ENCODE peak calls at places on chromosomes 3 and 15, in ten cellular contexts. V is HFF-Myc, C is HEK293T, B is GM13976, O is GM03348, K is GOT3, J is CMK, D is WERI-Rb-1, Z is neural crest cell, Q is astrocyte of the spinal cord. G is an unnamed sample.

GRCh38 chr3:51836606-51837005 is 24.8 kb upstream of the IQCF2 start:
- DNase-seq in V (no peak), C (no peak), B (no peak), O (no peak), K (no peak), J (no peak), D (no peak), Z (no peak), Q (no peak), G (no peak)

GRCh38 chr3:19065027-19065426 is 83.3 kb upstream of the KCNH8 start:
- DNase-seq in V (no peak), C (peak), B (no peak), O (no peak), K (no peak), J (no peak), D (no peak), Z (no peak), Q (no peak), G (peak)

GRCh38 chr15:60551781-60552161 is 72.8 kb upstream of the ICE2 start:
- DNase-seq in V (no peak), C (no peak), B (no peak), O (no peak), K (no peak), J (no peak), D (no peak), Z (no peak), Q (no peak), G (no peak)

GRCh38 chr15:82992436-82992835 is 6.4 kb downstream of the RAMAC start:
- DNase-seq in V (no peak), C (no peak), B (no peak), O (no peak), K (no peak), J (no peak), D (no peak), Z (no peak), Q (no peak), G (no peak)

GRCh38 chr15:80967451-80967850 is 22.2 kb downstream of the MESD start:
- DNase-seq in V (no peak), C (no peak), B (no peak), O (peak), K (no peak), J (no peak), D (no peak), Z (no peak), Q (peak), G (peak)

GRCh38 chr15:101551696-101552591 is 62.4 kb upstream of the PCSK6 start:
- DNase-seq in V (no peak), C (no peak), B (no peak), O (no peak), K (no peak), J (no peak), D (no peak), Z (no peak), Q (no peak), G (no peak)

GRCh38 chr15:74300057-74300620 is 64.0 kb downstream of the CCDC33 start:
- DNase-seq in V (no peak), C (no peak), B (no peak), O (no peak), K (no peak), J (no peak), D (no peak), Z (no peak), Q (no peak), G (no peak)

GRCh38 chr3:100650651-100651611 is 41.5 kb downstream of the ADGRG7 start:
- DNase-seq in V (no peak), C (no peak), B (peak), O (peak), K (no peak), J (no peak), D (no peak), Z (no peak), Q (peak), G (peak)

GRCh38 chr3:57758686-57759085 is 2.6 kb downstream of the SLMAP start:
- DNase-seq in V (no peak), C (no peak), B (no peak), O (no peak), K (no peak), J (no peak), D (no peak), Z (no peak), Q (peak), G (no peak)

GRCh38 chr15:92158426-92158825 is 235.3 kb upstream of the ST8SIA2 start:
- DNase-seq in V (no peak), C (no peak), B (no peak), O (no peak), K (no peak), J (no peak), D (no peak), Z (no peak), Q (no peak), G (peak)

GRCh38 chr15:88450125-88450798 is 16.9 kb downstream of the MRPL46 start:
- DNase-seq in V (no peak), C (peak), B (peak), O (peak), K (peak), J (peak), D (peak), Z (peak), Q (peak), G (peak)

GRCh38 chr3:52527039-52527731 is 6.5 kb downstream of the NT5DC2 start:
- DNase-seq in V (no peak), C (no peak), B (no peak), O (no peak), K (no peak), J (no peak), D (no peak), Z (no peak), Q (no peak), G (no peak)

GRCh38 chr15:90463381-90463780 is 66.3 kb upstream of the CRTC3 start:
- DNase-seq in V (no peak), C (no peak), B (peak), O (peak), K (no peak), J (no peak), D (no peak), Z (no peak), Q (peak), G (peak)

GRCh38 chr3:106428565-106428994 is 559.8 kb upstream of the CBLB start:
- DNase-seq in V (peak), C (no peak), B (no peak), O (peak), K (no peak), J (no peak), D (no peak), Z (no peak), Q (peak), G (peak)

GRCh38 chr3:125280966-125281365 is 68.4 kb upstream of the SLC12A8 start:
- DNase-seq in V (peak), C (no peak), B (no peak), O (peak), K (no peak), J (no peak), D (no peak), Z (no peak), Q (peak), G (peak)

GRCh38 chr15:66472176-66472999 is 25.2 kb downstream of the SNAPC5 start:
- DNase-seq in V (peak), C (no peak), B (peak), O (peak), K (no peak), J (no peak), D (no peak), Z (no peak), Q (peak), G (peak)

GRCh38 chr3:58924581-58924980 is 125.2 kb downstream of the CFAP20DC start:
- DNase-seq in V (peak), C (no peak), B (no peak), O (no peak), K (no peak), J (no peak), D (no peak), Z (no peak), Q (peak), G (peak)

GRCh38 chr3:48553886-48554845 is 2.4 kb downstream of the PFKFB4 start:
- DNase-seq in V (no peak), C (no peak), B (no peak), O (no peak), K (no peak), J (no peak), D (no peak), Z (no peak), Q (no peak), G (no peak)

GRCh38 chr3:127425505-127426443 is 137.9 kb upstream of the PRR20G start:
- DNase-seq in V (no peak), C (no peak), B (peak), O (no peak), K (no peak), J (no peak), D (no peak), Z (no peak), Q (no peak), G (no peak)

GRCh38 chr15:100192092-100192695 is 149.6 kb downstream of the ADAMTS17 start:
- DNase-seq in V (no peak), C (no peak), B (no peak), O (no peak), K (no peak), J (no peak), D (no peak), Z (no peak), Q (no peak), G (no peak)

GRCh38 chr15:29143909-29144308 is 125.7 kb downstream of the NSMCE3 start:
- DNase-seq in V (peak), C (no peak), B (no peak), O (peak), K (no peak), J (no peak), D (no peak), Z (no peak), Q (peak), G (peak)

GRCh38 chr3:79052054-79052681 is 715.6 kb downstream of the ROBO1 start:
- DNase-seq in V (no peak), C (no peak), B (no peak), O (no peak), K (no peak), J (no peak), D (peak), Z (no peak), Q (peak), G (no peak)

GRCh38 chr3:125381743-125382142 is 6.6 kb upstream of the ZNF148 start:
- DNase-seq in V (peak), C (no peak), B (no peak), O (peak), K (no peak), J (no peak), D (no peak), Z (no peak), Q (peak), G (peak)

GRCh38 chr3:73037369-73037699 is 24.1 kb upstream of the EBLN2 start:
- DNase-seq in V (no peak), C (no peak), B (no peak), O (peak), K (no peak), J (no peak), D (no peak), Z (no peak), Q (peak), G (peak)

GRCh38 chr3:125039041-125039896 is 16.5 kb downstream of the HEG1 start:
- DNase-seq in V (no peak), C (no peak), B (no peak), O (peak), K (no peak), J (no peak), D (no peak), Z (no peak), Q (no peak), G (peak)

GRCh38 chr3:119630562-119631329 is 29.6 kb downstream of the POPDC2 start:
- DNase-seq in V (no peak), C (no peak), B (no peak), O (peak), K (no peak), J (no peak), D (no peak), Z (no peak), Q (peak), G (peak)

GRCh38 chr15:73704869-73705645 is 20.9 kb downstream of the CD276 start:
- DNase-seq in V (no peak), C (peak), B (peak), O (peak), K (no peak), J (peak), D (peak), Z (peak), Q (peak), G (peak)

GRCh38 chr15:90581771-90582471 is 52.2 kb downstream of the CRTC3 start:
- DNase-seq in V (no peak), C (no peak), B (no peak), O (no peak), K (no peak), J (no peak), D (no peak), Z (no peak), Q (no peak), G (no peak)

GRCh38 chr3:14801031-14801430 is 17.7 kb upstream of the FGD5 start:
- DNase-seq in V (no peak), C (no peak), B (no peak), O (no peak), K (no peak), J (no peak), D (no peak), Z (no peak), Q (no peak), G (no peak)

GRCh38 chr15:73074241-73074640 is 22.0 kb downstream of the NEO1 start:
- DNase-seq in V (no peak), C (no peak), B (no peak), O (no peak), K (no peak), J (no peak), D (no peak), Z (no peak), Q (no peak), G (no peak)

GRCh38 chr15:24919446-24919845 is 35.3 kb upstream of the SNRPN start:
- DNase-seq in V (no peak), C (no peak), B (no peak), O (no peak), K (no peak), J (no peak), D (no peak), Z (no peak), Q (no peak), G (no peak)

GRCh38 chr15:49464513-49464912 is 41.5 kb downstream of the FGF7 start:
- DNase-seq in V (peak), C (no peak), B (no peak), O (no peak), K (no peak), J (no peak), D (no peak), Z (no peak), Q (no peak), G (no peak)

GRCh38 chr3:196202516-196202970 is 8.7 kb downstream of the ZDHHC19 start:
- DNase-seq in V (no peak), C (no peak), B (peak), O (no peak), K (no peak), J (peak), D (no peak), Z (no peak), Q (peak), G (peak)

GRCh38 chr3:140711719-140712086 is 33.8 kb downstream of the TRIM42 start:
- DNase-seq in V (no peak), C (no peak), B (no peak), O (no peak), K (no peak), J (no peak), D (no peak), Z (no peak), Q (no peak), G (no peak)

GRCh38 chr3:126487151-126487771 is 11.6 kb upstream of the ZXDC start:
- DNase-seq in V (no peak), C (no peak), B (no peak), O (peak), K (no peak), J (no peak), D (no peak), Z (no peak), Q (no peak), G (no peak)

GRCh38 chr15:25664761-25665160 is 198.4 kb downstream of the ATP10A start:
- DNase-seq in V (no peak), C (no peak), B (no peak), O (no peak), K (no peak), J (no peak), D (no peak), Z (no peak), Q (no peak), G (peak)

GRCh38 chr3:41681479-41681878 is 280.4 kb downstream of the ULK4 start:
- DNase-seq in V (peak), C (no peak), B (no peak), O (peak), K (no peak), J (no peak), D (no peak), Z (no peak), Q (peak), G (peak)

GRCh38 chr3:125141596-125142417 is 70.7 kb downstream of the SLC12A8 start:
- DNase-seq in V (no peak), C (no peak), B (peak), O (peak), K (no peak), J (peak), D (no peak), Z (peak), Q (peak), G (peak)

GRCh38 chr15:96324900-96325299 is 5.6 kb upstream of the NR2F2 start:
- DNase-seq in V (no peak), C (no peak), B (no peak), O (no peak), K (no peak), J (no peak), D (no peak), Z (no peak), Q (no peak), G (peak)

GRCh38 chr3:149572796-149573414 is 84.9 kb downstream of the WWTR1 start:
- DNase-seq in V (no peak), C (no peak), B (no peak), O (peak), K (no peak), J (no peak), D (no peak), Z (no peak), Q (peak), G (peak)